ENCODE peak calls at places on chromosomes 16 and 17, in five cellular contexts. K is heart left ventricle, V is GM12878, E is spleen, W is IMR-90. P is an unnamed sample.

GRCh38 chr16:10992797-10993196 is 48.4 kb downstream of the CLEC16A start:
- DNase-seq in E (no peak), V (no peak), K (no peak), W (peak), P (no peak)

GRCh38 chr17:64025732-64026294 is 5.4 kb upstream of the ICAM2 start:
- DNase-seq in W (peak), V (peak), E (peak), K (peak), P (peak)

GRCh38 chr16:56849690-56850680 is 15.0 kb upstream of the SLC12A3 start:
- DNase-seq in W (peak), V (no peak), K (no peak), E (peak), P (no peak)

GRCh38 chr17:41966453-41967140 is at the start of gene CNP:
- DNase-seq in E (peak), K (peak), V (peak), W (peak), P (peak)

GRCh38 chr17:79871131-79871530 is 31.9 kb upstream of the CBX4 start:
- DNase-seq in E (peak), K (no peak), V (no peak), W (no peak), P (no peak)

GRCh38 chr17:48551601-48552452 is 6.9 kb upstream of the HOXB2 start:
- DNase-seq in V (no peak), W (peak), E (no peak), K (no peak), P (no peak)

GRCh38 chr16:78606572-78606971 is 507.1 kb downstream of the WWOX start:
- DNase-seq in W (no peak), K (no peak), V (no peak), E (no peak), P (no peak)

GRCh38 chr17:80005360-80006338 is 30.0 kb downstream of the TBC1D16 start:
- DNase-seq in E (peak), K (peak), W (peak), V (no peak), P (no peak)

GRCh38 chr16:60203525-60204124 is 1469.5 kb upstream of the GOT2 start:
- DNase-seq in V (no peak), W (peak), K (no peak), E (no peak), P (no peak)

GRCh38 chr17:49086649-49087048 is 45.9 kb upstream of the B4GALNT2 start:
- DNase-seq in K (no peak), W (no peak), V (no peak), E (no peak), P (no peak)

DNA sequence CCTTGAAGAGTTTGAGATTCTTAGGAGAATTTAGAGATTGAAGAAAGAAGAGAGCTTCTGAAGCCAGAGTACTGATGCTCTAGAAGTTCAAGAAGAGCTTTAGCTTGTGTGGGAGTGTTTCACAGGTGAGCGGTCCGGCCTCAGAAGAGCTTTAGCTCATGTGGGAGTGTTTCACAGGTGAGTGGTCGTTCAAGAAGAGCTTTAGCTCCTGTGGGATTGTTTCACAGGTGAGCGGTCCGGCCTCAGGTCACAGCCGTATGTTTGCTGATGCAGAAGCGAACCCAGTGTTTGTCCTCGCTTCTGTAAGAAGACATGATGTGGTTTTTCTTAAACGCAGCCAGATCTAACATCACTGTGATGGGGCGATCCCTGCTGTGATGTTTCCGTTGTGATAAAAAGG is 76.4 kb downstream of the SEC14L1 start:
- DNase-seq in W (no peak), V (no peak), K (no peak), E (no peak), P (no peak)
- H3K4me3 ChIP-seq in W (no peak), V (no peak), K (no peak), E (no peak), P (no peak)

DNA sequence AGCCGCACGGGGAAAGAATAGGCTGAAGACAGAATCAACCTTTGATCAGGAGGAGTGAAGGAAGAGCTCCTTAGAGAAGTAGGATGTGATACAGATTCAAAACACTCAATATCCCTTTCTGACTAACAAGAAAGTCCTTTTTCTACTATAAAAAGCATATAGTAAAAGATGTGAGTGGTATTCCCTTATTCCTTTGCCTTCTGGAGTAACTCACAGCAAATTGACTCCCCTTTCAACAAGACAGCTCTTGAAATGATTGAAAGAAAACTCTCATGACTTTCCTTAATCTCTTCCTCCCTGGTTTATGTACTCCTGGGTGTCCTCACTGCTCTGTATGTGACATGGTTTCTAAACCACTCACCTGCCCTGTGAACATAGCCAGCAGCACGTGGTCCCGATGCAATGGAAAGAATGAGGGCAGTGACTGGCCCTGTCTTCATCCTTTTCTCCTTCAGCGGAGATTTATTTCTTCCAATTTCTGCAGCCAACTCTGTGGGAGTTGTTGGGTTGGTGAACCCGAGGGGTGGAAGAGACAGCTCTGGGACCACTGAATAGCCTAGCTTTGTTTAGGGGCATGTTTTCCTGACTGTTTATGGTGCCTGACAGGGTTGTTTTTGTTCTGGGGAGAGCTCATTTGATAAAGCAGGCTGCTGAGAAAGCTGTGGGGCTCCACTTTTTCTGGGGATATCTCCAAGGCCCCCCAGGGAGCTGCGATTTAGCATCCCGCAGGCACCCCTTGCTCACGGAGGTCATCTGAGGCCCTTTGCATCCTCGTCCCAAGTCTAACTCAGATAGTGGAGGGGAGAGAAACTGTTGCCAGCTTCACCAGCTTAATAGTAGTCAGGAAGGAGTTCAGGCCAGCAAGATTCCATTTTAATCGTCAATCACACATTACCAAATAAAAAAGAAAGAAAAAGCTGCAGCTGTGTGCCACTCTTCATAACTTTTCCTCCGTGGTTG is 46.7 kb downstream of the MAP2K6 start:
- DNase-seq in E (no peak), V (no peak), W (no peak), K (no peak), P (no peak)
- TF ChIP-seq POLR2A in E (no peak), V (no peak), W (no peak), K (no peak), P (no peak)

DNA sequence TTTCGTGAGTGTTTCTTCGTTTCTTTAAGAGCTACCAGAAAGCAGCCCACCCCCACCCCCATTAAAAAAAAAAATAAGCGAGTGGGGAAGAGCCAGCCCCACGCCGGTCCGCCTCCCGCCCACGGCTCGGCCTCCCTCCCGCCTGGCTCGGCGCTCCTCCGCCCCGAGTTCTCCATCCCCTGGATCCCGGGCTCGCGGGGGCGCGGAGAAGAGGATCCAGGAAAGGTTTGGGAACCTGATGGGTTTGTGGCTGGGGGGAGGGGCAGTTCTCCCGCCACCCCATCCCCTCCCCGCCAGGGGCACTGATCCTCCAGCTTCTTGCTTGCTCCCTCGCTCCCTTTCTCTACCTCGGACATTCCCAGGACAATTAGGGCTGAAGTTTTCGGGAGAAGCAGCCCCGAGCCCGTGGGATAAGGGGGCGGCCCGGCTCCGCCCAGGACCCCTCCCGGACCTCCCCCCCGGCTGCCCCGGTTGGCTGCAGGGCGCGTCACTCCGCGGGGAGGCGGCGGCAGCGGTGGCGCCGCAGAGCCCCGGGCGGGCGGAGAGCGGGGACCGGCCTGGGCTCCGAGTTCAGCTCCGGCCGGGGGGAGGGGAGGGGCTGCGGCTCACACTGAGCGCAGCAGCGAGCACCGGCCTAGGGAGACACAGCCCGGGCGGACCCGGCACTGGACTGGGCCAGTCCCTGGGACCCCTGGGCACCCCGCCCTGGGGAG is 1.0 kb upstream of the SALL1 start:
- DNase-seq in V (no peak), E (no peak), K (peak), W (peak), P (peak)
- H3K4me3 ChIP-seq in V (no peak), E (peak), K (peak), W (peak), P (no peak)

DNA sequence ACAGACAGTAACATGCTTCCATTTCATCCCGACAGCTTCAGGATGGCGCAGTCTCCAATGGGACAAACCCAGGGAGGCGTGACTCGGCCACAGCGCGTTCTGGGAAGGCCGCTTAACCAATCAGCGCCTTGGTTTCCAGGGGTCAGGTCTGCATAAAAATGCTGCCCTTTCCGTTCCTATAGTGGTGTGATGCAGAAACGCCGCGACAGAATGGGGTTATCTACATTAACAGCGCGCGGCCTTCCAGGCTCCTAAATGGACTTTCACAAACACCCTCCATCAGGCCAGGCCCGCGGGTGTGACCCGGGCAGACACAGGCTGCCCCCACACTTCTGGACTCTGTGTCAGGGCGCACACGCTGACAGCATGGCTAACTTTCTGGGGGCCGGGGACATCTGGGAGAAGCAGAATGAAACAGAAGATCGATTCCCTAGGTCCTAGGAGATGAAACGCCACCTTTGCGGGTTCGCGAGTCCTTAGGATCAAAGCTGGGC is 792 bp downstream of the TMEM231 start:
- DNase-seq in W (peak), K (peak), V (no peak), E (peak), P (peak)
- TF ChIP-seq POLR2A in W (peak), K (no peak), V (no peak), E (no peak), P (no peak)

GRCh38 chr16:1340730-1341494 is 7.5 kb downstream of the BAIAP3 start:
- DNase-seq in W (no peak), E (no peak), V (no peak), K (no peak), P (no peak)

GRCh38 chr16:1341495-1342388 is 8.3 kb downstream of the BAIAP3 start:
- DNase-seq in E (no peak), K (no peak), V (no peak), W (no peak), P (no peak)

GRCh38 chr16:1344499-1344898 is 7.2 kb downstream of the TSR3 start:
- DNase-seq in E (no peak), V (no peak), K (no peak), W (no peak), P (no peak)

GRCh38 chr16:1343428-1344242 is 8.0 kb downstream of the TSR3 start:
- DNase-seq in K (no peak), E (no peak), V (no peak), W (no peak), P (no peak)

GRCh38 chr16:1342526-1343427 is 8.9 kb downstream of the TSR3 start:
- DNase-seq in K (peak), V (peak), E (peak), W (peak), P (peak)
- H3K4me3 ChIP-seq in K (peak), V (peak), E (peak), W (no peak), P (no peak)

GRCh38 chr17:34980681-34981537 is 597 bp downstream of the LIG3 start:
- DNase-seq in E (peak), V (peak), W (peak), K (peak), P (peak)
- TF ChIP-seq POLR2A in E (no peak), V (peak), W (peak), K (no peak), P (no peak)

GRCh38 chr17:75078097-75079022 is 9.4 kb upstream of the SLC16A5 start:
- DNase-seq in W (peak), K (no peak), V (peak), E (no peak), P (no peak)
- H3K4me3 ChIP-seq in W (no peak), K (peak), V (peak), E (peak), P (no peak)

GRCh38 chr16:89095401-89095974 is 1.8 kb downstream of the ACSF3 start:
- DNase-seq in K (no peak), E (no peak), W (no peak), V (no peak), P (no peak)

GRCh38 chr16:89096042-89096717 is 2.5 kb downstream of the ACSF3 start:
- DNase-seq in K (no peak), E (no peak), W (no peak), V (no peak), P (no peak)

GRCh38 chr16:89092013-89092412 is 1.6 kb upstream of the ACSF3 start:
- DNase-seq in W (no peak), E (peak), V (no peak), K (no peak), P (no peak)

GRCh38 chr16:89094252-89094901 is 725 bp downstream of the ACSF3 start:
- DNase-seq in K (no peak), E (no peak), V (no peak), W (no peak), P (no peak)

GRCh38 chr16:89093602-89094251 is at the start of gene ACSF3:
- DNase-seq in V (no peak), K (peak), E (peak), W (peak), P (no peak)
- TF ChIP-seq POLR2A in V (peak), K (no peak), E (peak), W (peak), P (no peak)

DNA sequence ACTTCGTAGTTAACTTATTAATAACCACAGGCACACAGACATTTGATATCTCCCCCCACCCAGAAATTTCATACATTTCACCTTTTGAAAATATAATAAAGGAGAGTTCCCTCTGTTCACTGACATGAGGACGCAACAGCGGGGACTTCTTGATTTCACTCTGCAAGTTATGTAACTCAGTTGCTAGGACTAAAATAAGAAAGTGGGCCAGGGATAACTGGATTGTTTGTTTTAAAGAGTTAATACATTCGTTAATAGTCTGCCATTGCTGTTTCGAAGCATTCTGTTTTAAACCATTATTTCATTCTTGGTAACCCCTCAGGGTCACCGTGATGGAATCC is 1.2 kb downstream of the RHOT1 start:
- DNase-seq in E (no peak), V (no peak), K (no peak), W (no peak), P (peak)
- H3K4me3 ChIP-seq in E (peak), V (peak), K (peak), W (no peak), P (no peak)

DNA sequence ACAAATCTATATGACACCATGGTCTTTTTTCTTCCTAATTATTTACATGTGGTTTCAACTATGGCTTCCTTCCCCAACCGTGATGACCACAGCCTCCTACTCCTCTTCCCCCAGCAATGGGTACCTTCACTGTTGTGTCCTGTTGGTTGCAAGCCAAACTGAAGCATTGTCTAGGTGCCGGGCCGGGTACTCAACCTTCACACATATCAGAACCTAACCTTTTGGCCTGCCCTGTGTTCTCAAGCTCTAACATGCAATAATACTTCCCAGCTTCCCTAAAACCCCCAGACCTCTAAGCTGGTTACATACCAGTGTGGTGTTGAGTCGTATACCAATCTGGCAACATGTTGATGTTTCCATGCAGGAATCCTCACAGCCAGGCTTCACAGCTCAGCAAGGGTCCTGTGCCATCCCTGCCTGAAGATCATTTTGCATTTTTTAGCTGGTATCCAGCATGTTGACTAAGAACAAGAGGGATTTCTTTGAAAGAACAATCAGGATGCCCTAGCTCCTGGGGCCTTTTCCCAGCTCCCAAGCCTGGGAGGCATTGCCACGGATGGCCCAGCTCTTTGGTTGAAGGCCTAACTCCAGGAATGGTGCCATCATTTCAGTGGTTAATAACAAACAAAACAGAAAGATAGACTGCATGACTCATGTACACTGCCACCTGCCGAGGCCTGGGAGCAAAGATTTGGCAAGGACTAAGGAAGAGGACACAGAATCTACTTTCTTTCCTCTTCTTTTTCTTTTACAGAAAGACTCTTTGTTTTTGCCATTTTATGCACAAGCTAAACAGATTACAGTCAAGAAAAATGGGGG is 373.7 kb upstream of the SALL1 start:
- DNase-seq in K (no peak), W (peak), E (no peak), V (no peak), P (no peak)
- TF ChIP-seq POLR2A in K (no peak), W (no peak), E (no peak), V (no peak), P (no peak)